ENCODE peak calls at places on chromosomes 6 and 20, in seven cellular contexts. N, J, B, G, F, Y and H are unnamed samples.

GRCh38 chr6:165090206-165090605 is 219.2 kb downstream of the C6orf118 start:
- DNase-seq in G (no peak), N (no peak), J (no peak), F (no peak), Y (no peak), B (no peak), H (no peak)

GRCh38 chr6:117810269-117810668 is 96.8 kb upstream of the SLC35F1 start:
- DNase-seq in B (no peak), Y (no peak), N (no peak), F (no peak), G (no peak), J (no peak), H (no peak)

GRCh38 chr6:163828038-163828790 is 413.7 kb downstream of the QKI start:
- DNase-seq in B (no peak), G (no peak), F (no peak), Y (no peak), N (no peak), J (no peak), H (no peak)

GRCh38 chr6:90411292-90411781 is 114.7 kb upstream of the BACH2 start:
- DNase-seq in G (peak), B (no peak), J (no peak), N (no peak), Y (peak), F (no peak), H (no peak)

GRCh38 chr20:56187791-56188190 is 60.7 kb upstream of the MC3R start:
- DNase-seq in B (peak), J (no peak), Y (no peak), G (no peak), N (no peak), F (peak), H (peak)

GRCh38 chr6:139161817-139162284 is 27.0 kb downstream of the HECA start:
- DNase-seq in N (no peak), B (no peak), J (no peak), Y (no peak), G (peak), F (no peak), H (no peak)

GRCh38 chr6:73024598-73024997 is 200.7 kb downstream of the KHDC1L start:
- DNase-seq in G (no peak), F (no peak), J (no peak), Y (no peak), B (no peak), N (no peak), H (no peak)

GRCh38 chr6:13941902-13942301 is 17.1 kb downstream of the RNF182 start:
- DNase-seq in Y (no peak), F (no peak), N (no peak), G (no peak), J (peak), B (no peak), H (no peak)

GRCh38 chr20:44610313-44610965 is 28.1 kb downstream of the PKIG start:
- DNase-seq in J (no peak), B (no peak), F (no peak), G (no peak), N (no peak), Y (no peak), H (no peak)

GRCh38 chr20:13930246-13930645 is 60.2 kb downstream of the SEL1L2 start:
- DNase-seq in G (no peak), B (no peak), F (no peak), N (no peak), J (no peak), Y (no peak), H (no peak)

GRCh38 chr6:82385102-82385501 is 21.5 kb downstream of the TPBG start:
- DNase-seq in Y (no peak), B (no peak), N (no peak), F (no peak), J (no peak), G (no peak), H (no peak)

GRCh38 chr6:149939909-149940672 is 1.7 kb upstream of the ULBP2 start:
- DNase-seq in J (no peak), B (no peak), F (no peak), N (no peak), G (no peak), Y (no peak), H (no peak)

GRCh38 chr6:31115941-31116560 is 1.5 kb downstream of the PSORS1C1 start:
- DNase-seq in G (no peak), Y (no peak), J (no peak), N (no peak), F (no peak), B (no peak), H (no peak)

GRCh38 chr6:130366011-130366963 is at the start of gene TMEM200A:
- DNase-seq in B (no peak), N (peak), J (no peak), G (no peak), F (peak), Y (no peak), H (no peak)

GRCh38 chr6:90044182-90044832 is 150.0 kb downstream of the GJA10 start:
- DNase-seq in B (no peak), J (no peak), F (no peak), N (no peak), G (no peak), Y (no peak), H (no peak)

GRCh38 chr20:51404297-51405060 is 138.0 kb downstream of the NFATC2 start:
- DNase-seq in F (no peak), G (peak), N (no peak), B (no peak), Y (no peak), J (no peak), H (no peak)

GRCh38 chr20:35564905-35565304 is 23.0 kb downstream of the ERGIC3 start:
- DNase-seq in Y (no peak), F (no peak), N (no peak), J (peak), G (no peak), B (no peak), H (no peak)
- TF ChIP-seq JUND in Y (no peak), F (no peak), N (no peak), J (no peak), G (no peak), B (no peak), H (no peak)

GRCh38 chr6:144580039-144580438 is 294.9 kb downstream of the UTRN start:
- DNase-seq in B (no peak), J (no peak), F (no peak), G (no peak), Y (no peak), N (no peak), H (no peak)
- TF ChIP-seq JUND in B (no peak), J (no peak), F (no peak), G (no peak), Y (no peak), N (no peak), H (no peak)

DNA sequence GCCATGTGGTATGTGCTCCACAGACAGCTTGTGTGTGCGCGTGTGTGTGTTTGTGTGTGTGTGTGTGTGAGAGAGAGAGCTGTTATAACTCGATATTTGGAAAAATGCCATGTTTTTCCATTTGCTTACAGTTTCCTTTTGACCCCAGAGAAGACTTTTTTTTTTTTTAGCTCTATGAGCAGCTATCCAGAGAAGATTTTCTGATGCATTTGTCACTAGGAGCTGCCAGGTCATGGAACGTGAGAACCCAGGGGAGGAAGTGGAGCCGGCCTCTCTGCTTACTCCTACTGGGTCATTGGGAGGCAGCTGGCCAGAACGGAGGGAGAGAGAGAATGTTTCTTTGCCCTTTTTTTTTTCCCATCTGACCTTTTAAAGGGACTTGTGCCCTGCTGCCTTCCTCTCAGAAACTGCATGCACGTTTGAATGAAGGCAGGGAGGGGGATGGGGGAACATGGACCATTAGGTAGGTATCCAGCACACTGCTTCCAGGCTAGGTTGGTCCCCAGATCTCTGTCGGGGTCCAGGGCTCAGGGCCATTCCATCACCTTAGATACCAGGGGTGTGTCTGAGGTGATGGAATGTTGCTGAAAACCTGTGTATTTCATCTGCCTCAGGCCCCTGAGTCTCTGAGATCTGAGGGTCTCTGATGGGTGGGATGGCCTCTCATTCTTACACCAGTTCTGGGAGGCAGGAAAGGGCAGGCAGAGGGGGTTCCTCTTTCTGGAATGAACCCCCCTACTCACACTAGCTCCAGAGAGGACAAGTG is 11.2 kb upstream of the MRPS18A start:
- DNase-seq in G (no peak), B (no peak), F (no peak), N (no peak), Y (no peak), J (no peak), H (no peak)
- TF ChIP-seq JUND in G (no peak), B (no peak), F (no peak), N (no peak), Y (no peak), J (no peak), H (no peak)

GRCh38 chr6:32294566-32294965 is 70.7 kb upstream of the NOTCH4 start:
- DNase-seq in F (no peak), Y (no peak), B (no peak), J (no peak), G (no peak), N (no peak), H (no peak)
- TF ChIP-seq JUND in F (no peak), Y (no peak), B (no peak), J (no peak), G (no peak), N (no peak), H (no peak)

DNA sequence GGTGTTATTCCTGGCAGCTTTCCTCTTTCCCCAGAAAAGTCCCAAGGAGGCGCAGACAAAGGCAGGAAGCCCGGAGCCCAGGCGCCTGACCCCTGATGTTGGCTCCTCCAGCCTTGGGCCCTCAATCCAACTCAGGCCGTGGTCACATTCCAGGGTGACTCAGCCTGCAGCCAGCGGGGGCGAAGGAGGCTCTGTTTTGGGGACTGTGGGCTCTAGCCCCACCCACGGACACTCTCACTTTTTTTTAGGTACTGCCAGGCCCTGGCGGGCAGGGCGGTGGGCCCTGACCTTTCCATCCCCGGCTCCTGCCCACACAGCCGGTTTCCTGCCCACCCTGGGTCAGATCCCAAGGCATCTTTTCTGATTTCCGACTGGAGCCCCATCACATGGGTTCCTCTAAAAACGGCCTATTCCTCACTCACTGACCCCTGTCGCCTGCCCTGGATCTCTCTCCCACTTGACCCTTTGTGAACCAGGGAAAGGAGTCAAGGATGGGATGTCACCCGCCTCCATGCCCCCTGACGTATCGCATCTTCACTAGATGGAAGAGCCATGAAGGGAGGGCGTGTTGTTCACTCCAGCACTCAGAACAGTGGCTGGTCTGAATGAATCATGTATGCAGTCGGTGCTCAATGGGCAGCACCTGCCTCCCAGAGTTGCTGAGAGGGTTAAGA is 5.5 kb downstream of the PTGIS start:
- DNase-seq in F (no peak), J (peak), G (no peak), B (no peak), Y (peak), N (no peak), H (no peak)
- TF ChIP-seq JUND in F (peak), J (peak), G (no peak), B (no peak), Y (peak), N (peak), H (no peak)

DNA sequence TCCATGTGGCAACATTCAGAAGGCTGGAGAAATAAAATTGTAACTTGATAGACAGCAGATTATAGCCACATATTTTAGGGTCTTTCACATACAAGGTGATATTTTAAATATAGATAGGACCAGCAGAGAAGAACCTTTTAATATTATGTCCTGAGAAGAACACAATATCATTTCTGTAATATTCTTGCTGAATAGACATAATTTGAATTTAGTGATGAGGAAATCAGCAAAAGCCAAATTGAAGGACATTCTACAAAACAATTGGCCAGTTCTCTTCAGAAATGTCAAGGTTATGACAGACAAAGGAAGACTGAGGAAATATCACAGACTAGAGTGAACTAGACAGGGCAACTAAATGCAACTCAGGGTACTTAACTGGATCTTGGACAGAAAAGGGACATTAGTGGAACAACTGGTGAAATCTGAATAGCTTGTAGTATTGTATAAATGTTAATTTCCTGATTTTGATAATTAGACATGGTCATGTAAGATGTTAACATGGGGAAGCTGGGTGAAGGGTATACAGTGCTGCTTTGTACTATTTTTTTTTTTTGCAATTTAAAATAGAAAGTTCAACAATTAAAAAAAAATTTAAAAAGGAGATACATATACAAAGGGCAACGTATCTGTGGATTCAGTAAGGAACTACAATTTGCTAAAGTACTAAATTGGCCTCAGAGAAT is 134.5 kb upstream of the SIM1 start:
- DNase-seq in F (no peak), J (no peak), G (no peak), B (no peak), Y (no peak), N (no peak), H (no peak)
- TF ChIP-seq JUND in F (no peak), J (no peak), G (no peak), B (no peak), Y (no peak), N (no peak), H (no peak)

GRCh38 chr6:3081965-3082364 is 13.7 kb downstream of the RIPK1 start:
- DNase-seq in F (no peak), G (no peak), Y (no peak), N (no peak), J (no peak), B (no peak), H (no peak)
- TF ChIP-seq JUND in F (no peak), G (no peak), Y (no peak), N (no peak), J (no peak), B (no peak), H (no peak)

GRCh38 chr20:48823476-48823875 is 4.3 kb downstream of the PREX1 start:
- DNase-seq in N (no peak), Y (no peak), B (no peak), J (no peak), F (no peak), G (no peak), H (no peak)

GRCh38 chr20:48825551-48825885 is 2.3 kb downstream of the PREX1 start:
- DNase-seq in N (no peak), Y (no peak), F (no peak), J (no peak), G (no peak), B (no peak), H (no peak)

GRCh38 chr20:48824830-48825550 is 2.8 kb downstream of the PREX1 start:
- DNase-seq in G (no peak), J (no peak), Y (no peak), N (no peak), F (no peak), B (no peak), H (peak)

GRCh38 chr20:48822879-48823385 is 4.9 kb downstream of the PREX1 start:
- DNase-seq in G (peak), F (no peak), N (no peak), Y (no peak), J (no peak), B (no peak), H (no peak)

DNA sequence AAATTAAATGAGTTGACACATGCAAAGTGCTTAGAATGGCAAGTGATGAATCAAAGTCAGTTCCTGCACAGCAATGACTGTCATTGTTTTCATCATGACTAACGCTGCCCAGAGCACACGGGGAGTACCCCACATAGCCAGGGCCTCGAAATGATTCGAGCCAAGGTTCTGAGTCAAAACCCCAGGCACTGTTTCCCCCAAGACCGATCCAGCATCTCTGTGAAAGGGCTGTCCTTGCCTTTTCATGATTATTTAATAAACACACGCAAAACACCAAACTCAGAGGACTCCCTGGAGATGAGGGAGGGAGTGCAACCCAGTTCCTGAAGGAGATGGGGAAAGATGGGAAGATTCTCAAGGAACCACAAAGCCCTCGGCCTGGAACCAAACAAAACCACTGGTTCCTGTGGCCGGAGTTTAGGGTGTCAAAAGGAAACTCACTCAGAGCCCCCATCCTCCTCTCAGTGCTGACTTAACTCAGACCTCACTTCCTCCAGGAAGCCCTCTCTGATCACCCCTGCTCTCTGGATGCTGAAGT is 3.8 kb downstream of the PREX1 start:
- DNase-seq in F (no peak), J (no peak), G (peak), B (no peak), Y (no peak), N (no peak), H (no peak)
- TF ChIP-seq JUND in F (peak), J (no peak), G (peak), B (no peak), Y (no peak), N (no peak), H (no peak)

GRCh38 chr6:154297210-154297609 is 59.4 kb downstream of the IPCEF1 start:
- DNase-seq in J (no peak), N (no peak), G (no peak), B (no peak), F (no peak), Y (no peak), H (no peak)

GRCh38 chr6:154297711-154298110 is 58.9 kb downstream of the IPCEF1 start:
- DNase-seq in G (no peak), J (no peak), B (no peak), N (no peak), Y (no peak), F (no peak), H (no peak)

GRCh38 chr6:154295733-154296132 is 60.9 kb downstream of the IPCEF1 start:
- DNase-seq in F (no peak), N (no peak), G (no peak), Y (no peak), B (no peak), J (no peak), H (no peak)

GRCh38 chr6:154301086-154301625 is 55.4 kb downstream of the IPCEF1 start:
- DNase-seq in B (no peak), Y (no peak), J (no peak), F (no peak), N (no peak), G (no peak), H (no peak)

GRCh38 chr6:154298297-154298696 is 58.3 kb downstream of the IPCEF1 start:
- DNase-seq in G (peak), J (no peak), N (no peak), B (peak), F (no peak), Y (no peak), H (no peak)
- TF ChIP-seq JUND in G (peak), J (no peak), N (no peak), B (no peak), F (peak), Y (no peak), H (no peak)